ENCODE peak calls at places on chromosomes 4 and X, in eight cellular contexts. K is A549; T is T-cell; C is iPS-NIHi11; B is activated effector memory CD4-positive, alpha-beta T cell treated with anti-CD3 and anti-CD28 coated beads, Interleukin-2, amount 50 U/mL, for 16 hours; Y is heart right ventricle; S is neural crest cell; X is activated T-cell treated with anti-CD3 and anti-CD28 coated beads for 48 hours. N is an unnamed sample.

GRCh38 chrX:13420545-13421183 is 100.8 kb upstream of the ATXN3L start:
- DNase-seq in K (no peak), T (no peak), C (no peak), B (no peak), Y (no peak), S (no peak), X (no peak), N (no peak)

GRCh38 chr4:122326908-122327307 is 51.9 kb upstream of the ADAD1 start:
- DNase-seq in K (no peak), T (no peak), C (no peak), B (no peak), Y (no peak), S (no peak), X (no peak), N (no peak)

GRCh38 chr4:21307709-21308108 is 607.5 kb downstream of the PACRGL start:
- DNase-seq in K (no peak), T (no peak), C (no peak), B (no peak), Y (no peak), S (no peak), X (no peak), N (no peak)

GRCh38 chr4:41359069-41359769 is 102.5 kb downstream of the UCHL1 start:
- DNase-seq in K (peak), T (no peak), C (peak), B (no peak), Y (no peak), S (no peak), X (no peak), N (no peak)

GRCh38 chrX:3346436-3347329 is at the start of gene MXRA5:
- DNase-seq in K (no peak), T (no peak), C (peak), B (no peak), Y (peak), S (peak), X (no peak), N (no peak)

GRCh38 chr4:182578402-182578801 is 335.2 kb downstream of the TENM3 start:
- DNase-seq in K (peak), T (no peak), C (no peak), B (no peak), Y (no peak), S (no peak), X (no peak), N (no peak)

GRCh38 chrX:132270021-132270420 is 50.8 kb upstream of the RAP2C start:
- DNase-seq in K (no peak), T (no peak), C (no peak), B (no peak), Y (no peak), S (no peak), X (no peak), N (no peak)

GRCh38 chr4:52172166-52172565 is 121.1 kb downstream of the SPATA18 start:
- DNase-seq in K (no peak), T (no peak), C (peak), B (no peak), Y (no peak), S (no peak), X (no peak), N (no peak)

GRCh38 chr4:111501946-111502345 is 643.3 kb upstream of the FAM241A start:
- DNase-seq in K (no peak), T (no peak), C (no peak), B (no peak), Y (no peak), S (no peak), X (no peak), N (no peak)

GRCh38 chr4:68591204-68591603 is 15.1 kb upstream of the UGT2B17 start:
- DNase-seq in K (no peak), T (no peak), C (no peak), B (no peak), Y (no peak), S (no peak), X (no peak), N (no peak)

GRCh38 chr4:95472538-95472937 is 76.2 kb downstream of the UNC5C start:
- DNase-seq in K (no peak), T (no peak), C (no peak), B (no peak), Y (no peak), S (no peak), X (no peak), N (no peak)

GRCh38 chrX:1582686-1583437 is 8.5 kb upstream of the AKAP17A start:
- DNase-seq in K (peak), T (peak), C (no peak), B (peak), Y (no peak), S (no peak), X (peak), N (no peak)

GRCh38 chrX:153725039-153725831 is 579 bp downstream of the ABCD1 start:
- DNase-seq in K (no peak), T (no peak), C (peak), B (no peak), Y (no peak), S (no peak), X (no peak), N (no peak)

GRCh38 chrX:107935664-107936433 is 46.3 kb downstream of the TEX13B start:
- DNase-seq in K (peak), T (no peak), C (peak), B (no peak), Y (peak), S (no peak), X (no peak), N (no peak)

N was measured in hippocampal formation.